ENCODE peak calls at places on chromosomes 16 and 17, in four cellular contexts. One of them, this sample, is unnamed.

GRCh38 chr16:50762241-50762640 is 20.4 kb downstream of the CYLD start:
- DNase-seq in KG1: no peak
- DNase-seq in occipital lobe: no peak
- DNase-seq in fibroblast of the aortic adventitia: peak; percentile 15
- DNase-seq in this sample: no peak

GRCh38 chr17:3911271-3912053 is 4.8 kb downstream of the P2RX1 start:
- DNase-seq in KG1: no peak
- DNase-seq in occipital lobe: no peak
- DNase-seq in fibroblast of the aortic adventitia: no peak
- DNase-seq in this sample: no peak

GRCh38 chr17:5506307-5506706 is 19.9 kb downstream of the MIS12 start:
- DNase-seq in KG1: no peak
- DNase-seq in occipital lobe: no peak
- DNase-seq in fibroblast of the aortic adventitia: no peak
- DNase-seq in this sample: no peak

GRCh38 chr16:1990336-1991134 is 765 bp downstream of the SYNGR3 start:
- DNase-seq in KG1: no peak
- DNase-seq in occipital lobe: no peak
- DNase-seq in fibroblast of the aortic adventitia: no peak
- DNase-seq in this sample: no peak

GRCh38 chr17:17043668-17044226 is 1.5 kb downstream of the MPRIP start:
- DNase-seq in KG1: no peak
- DNase-seq in occipital lobe: no peak
- DNase-seq in fibroblast of the aortic adventitia: peak; percentile 28
- DNase-seq in this sample: no peak

GRCh38 chr17:41455236-41455635 is 11.9 kb downstream of the KRT32 start:
- DNase-seq in KG1: no peak
- DNase-seq in occipital lobe: no peak
- DNase-seq in fibroblast of the aortic adventitia: peak; percentile 46
- DNase-seq in this sample: peak; percentile 43

GRCh38 chr17:20920813-20921199 is 122.0 kb downstream of the USP22 start:
- DNase-seq in KG1: no peak
- DNase-seq in occipital lobe: no peak
- DNase-seq in fibroblast of the aortic adventitia: peak; percentile 40
- DNase-seq in this sample: peak; percentile 33

GRCh38 chr16:30340621-30341020 is 14.5 kb downstream of the CD2BP2 start:
- DNase-seq in KG1: no peak
- DNase-seq in occipital lobe: peak; percentile 22
- DNase-seq in fibroblast of the aortic adventitia: no peak
- DNase-seq in this sample: no peak

GRCh38 chr16:14364386-14365199 is 265.5 kb downstream of the PARN start:
- DNase-seq in KG1: no peak
- DNase-seq in occipital lobe: peak; percentile 4
- DNase-seq in fibroblast of the aortic adventitia: peak; percentile 63
- DNase-seq in this sample: peak; percentile 49

GRCh38 chr16:11705311-11705710 is 37.1 kb downstream of the SNN start:
- DNase-seq in KG1: no peak
- DNase-seq in occipital lobe: no peak
- DNase-seq in fibroblast of the aortic adventitia: no peak
- DNase-seq in this sample: no peak

GRCh38 chr16:13845232-13845631 is 74.7 kb upstream of the ERCC4 start:
- DNase-seq in KG1: no peak
- DNase-seq in occipital lobe: no peak
- DNase-seq in fibroblast of the aortic adventitia: no peak
- DNase-seq in this sample: no peak

GRCh38 chr17:77974396-77974795 is 15.9 kb downstream of the TNRC6C start:
- DNase-seq in KG1: no peak
- DNase-seq in occipital lobe: no peak
- DNase-seq in fibroblast of the aortic adventitia: no peak
- DNase-seq in this sample: no peak

GRCh38 chr16:11439790-11440656 is 94.8 kb downstream of the RMI2 start:
- DNase-seq in KG1: no peak
- DNase-seq in occipital lobe: no peak
- DNase-seq in fibroblast of the aortic adventitia: no peak
- DNase-seq in this sample: no peak

GRCh38 chr17:41322903-41323895 is 7.7 kb upstream of the KRTAP17-1 start:
- DNase-seq in KG1: no peak
- DNase-seq in occipital lobe: no peak
- DNase-seq in fibroblast of the aortic adventitia: no peak
- DNase-seq in this sample: no peak

GRCh38 chr16:74774223-74775139 is at the start of gene FA2H:
- DNase-seq in KG1: no peak
- DNase-seq in occipital lobe: peak; percentile 80
- DNase-seq in fibroblast of the aortic adventitia: no peak
- DNase-seq in this sample: no peak

GRCh38 chr16:1019934-1020305 is 38.4 kb downstream of the SOX8 start:
- DNase-seq in KG1: no peak
- DNase-seq in occipital lobe: no peak
- DNase-seq in fibroblast of the aortic adventitia: peak; percentile 31
- DNase-seq in this sample: peak; percentile 16

GRCh38 chr16:76910931-76911330 is 280.1 kb upstream of the MON1B start:
- DNase-seq in KG1: no peak
- DNase-seq in occipital lobe: no peak
- DNase-seq in fibroblast of the aortic adventitia: peak; percentile 93
- DNase-seq in this sample: peak; percentile 91

GRCh38 chr17:31511176-31511540 is 119.7 kb downstream of the RAB11FIP4 start:
- DNase-seq in KG1: no peak
- DNase-seq in occipital lobe: no peak
- DNase-seq in fibroblast of the aortic adventitia: no peak
- DNase-seq in this sample: no peak

GRCh38 chr17:50111687-50112655 is 16.8 kb downstream of the PDK2 start:
- DNase-seq in KG1: no peak
- DNase-seq in occipital lobe: no peak
- DNase-seq in fibroblast of the aortic adventitia: no peak
- DNase-seq in this sample: no peak